ENCODE peak calls at places on chromosomes 6 and 20, in seven cellular contexts. O is T-helper 1 cell, B is AG08395, Z is T-cell, U is A549, V is cardiac muscle cell, W is uterus. X is an unnamed sample.

GRCh38 chr20:25046181-25046641 is 11.7 kb downstream of the ACSS1 start:
- DNase-seq in O (no peak), B (no peak), Z (no peak), U (no peak), V (no peak), W (no peak), X (no peak)

GRCh38 chr6:142374090-142374783 is 72.4 kb downstream of the ADGRG6 start:
- DNase-seq in O (no peak), B (no peak), Z (no peak), U (no peak), V (no peak), W (no peak), X (no peak)

GRCh38 chr6:8831366-8832152 is 396.2 kb upstream of the SLC35B3 start:
- DNase-seq in O (no peak), B (no peak), Z (no peak), U (no peak), V (no peak), W (no peak), X (no peak)

GRCh38 chr6:10411915-10412164 is 3.0 kb downstream of the TFAP2A start:
- DNase-seq in O (no peak), B (no peak), Z (no peak), U (no peak), V (no peak), W (peak), X (no peak)

GRCh38 chr6:56692586-56693245 is 50.0 kb upstream of the DST start:
- DNase-seq in O (no peak), B (peak), Z (no peak), U (no peak), V (no peak), W (no peak), X (no peak)

GRCh38 chr20:36875702-36876472 is at the start of gene TLDC2:
- DNase-seq in O (no peak), B (no peak), Z (no peak), U (no peak), V (no peak), W (no peak), X (no peak)

GRCh38 chr6:11791354-11792107 is 12.9 kb upstream of the ADTRP start:
- DNase-seq in O (peak), B (no peak), Z (no peak), U (no peak), V (no peak), W (no peak), X (no peak)

GRCh38 chr20:46150982-46151381 is 32.9 kb downstream of the CD40 start:
- DNase-seq in O (no peak), B (no peak), Z (no peak), U (no peak), V (no peak), W (no peak), X (no peak)

GRCh38 chr20:3734111-3734843 is 1.8 kb downstream of the HSPA12B start:
- DNase-seq in O (no peak), B (no peak), Z (no peak), U (no peak), V (no peak), W (peak), X (no peak)

GRCh38 chr20:62716198-62716940 is 7.7 kb downstream of the NTSR1 start:
- DNase-seq in O (no peak), B (peak), Z (peak), U (no peak), V (no peak), W (no peak), X (no peak)

GRCh38 chr20:64150756-64151633 is 13.3 kb upstream of the MYT1 start:
- DNase-seq in O (no peak), B (no peak), Z (no peak), U (no peak), V (no peak), W (no peak), X (no peak)

GRCh38 chr6:149990672-149991402 is 27.1 kb downstream of the ULBP1 start:
- DNase-seq in O (peak), B (no peak), Z (no peak), U (no peak), V (peak), W (no peak), X (no peak)

GRCh38 chr6:16432075-16433032 is 194.0 kb downstream of the GMPR start:
- DNase-seq in O (peak), B (peak), Z (no peak), U (no peak), V (no peak), W (peak), X (no peak)

GRCh38 chr6:11209941-11210340 is 22.5 kb downstream of the NEDD9 start:
- DNase-seq in O (no peak), B (no peak), Z (no peak), U (peak), V (no peak), W (no peak), X (no peak)

GRCh38 chr20:47686545-47686944 is 98.7 kb downstream of the SULF2 start:
- DNase-seq in O (no peak), B (no peak), Z (no peak), U (no peak), V (no peak), W (peak), X (no peak)

GRCh38 chr6:156876302-156876701 is 99.1 kb downstream of the ARID1B start:
- DNase-seq in O (no peak), B (no peak), Z (no peak), U (no peak), V (no peak), W (no peak), X (peak)

X was measured in iPS DF 6.9.